ENCODE peak calls at places on chromosomes 12 and 14, in four cellular contexts. J is upper lobe of left lung, P is HCT116, O is GM12878. S is an unnamed sample.

GRCh38 chr12:30415777-30416176 is 279.9 kb downstream of the IPO8 start:
- ATAC-seq in J (no peak), P (no peak), O (no peak), S (no peak)

GRCh38 chr12:69524755-69525509 is 54.7 kb downstream of the FRS2 start:
- ATAC-seq in J (no peak), P (no peak), O (no peak), S (no peak)

GRCh38 chr14:95486875-95487668 is 29.4 kb downstream of the SYNE3 start:
- ATAC-seq in J (no peak), P (no peak), O (no peak), S (no peak)

GRCh38 chr12:40921563-40922163 is 229.4 kb downstream of the CNTN1 start:
- ATAC-seq in J (no peak), P (no peak), O (peak; percentile 49), S (no peak)

GRCh38 chr12:85711735-85712390 is 124.3 kb downstream of the RASSF9 start:
- ATAC-seq in J (peak; percentile 84), P (no peak), O (no peak), S (peak; percentile 95)

GRCh38 chr12:50458606-50459005 is 46.2 kb upstream of the DIP2B start:
- ATAC-seq in J (no peak), P (no peak), O (no peak), S (no peak)

GRCh38 chr12:11793896-11794295 is 144.4 kb downstream of the ETV6 start:
- ATAC-seq in J (no peak), P (no peak), O (no peak), S (peak; percentile 61)

GRCh38 chr14:21498540-21499526 is 12.3 kb downstream of the METTL3 start:
- ATAC-seq in J (peak; percentile 55), P (peak; percentile 80), O (peak; percentile 89), S (no peak)

GRCh38 chr12:108629824-108630476 is 3.7 kb downstream of the SELPLG start:
- ATAC-seq in J (peak; percentile 78), P (peak; percentile 13), O (no peak), S (peak; percentile 64)

GRCh38 chr12:131850856-131851559 is 22.8 kb downstream of the MMP17 start:
- ATAC-seq in J (no peak), P (peak; percentile 89), O (no peak), S (peak; percentile 63)

GRCh38 chr12:103697912-103698751 is 111.1 kb downstream of the STAB2 start:
- ATAC-seq in J (peak; percentile 59), P (no peak), O (no peak), S (no peak)

GRCh38 chr14:105447651-105448640 is 26.7 kb upstream of the CRIP2 start:
- ATAC-seq in J (peak; percentile 2), P (peak; percentile 29), O (no peak), S (peak; percentile 4)

GRCh38 chr12:14239350-14239934 is 126.0 kb upstream of the ATF7IP start:
- ATAC-seq in J (peak; percentile 86), P (peak; percentile 67), O (peak; percentile 90), S (no peak)
- TF ChIP-seq CTCF in J (no peak), P (no peak), O (peak; percentile 47), S (no peak)

DNA sequence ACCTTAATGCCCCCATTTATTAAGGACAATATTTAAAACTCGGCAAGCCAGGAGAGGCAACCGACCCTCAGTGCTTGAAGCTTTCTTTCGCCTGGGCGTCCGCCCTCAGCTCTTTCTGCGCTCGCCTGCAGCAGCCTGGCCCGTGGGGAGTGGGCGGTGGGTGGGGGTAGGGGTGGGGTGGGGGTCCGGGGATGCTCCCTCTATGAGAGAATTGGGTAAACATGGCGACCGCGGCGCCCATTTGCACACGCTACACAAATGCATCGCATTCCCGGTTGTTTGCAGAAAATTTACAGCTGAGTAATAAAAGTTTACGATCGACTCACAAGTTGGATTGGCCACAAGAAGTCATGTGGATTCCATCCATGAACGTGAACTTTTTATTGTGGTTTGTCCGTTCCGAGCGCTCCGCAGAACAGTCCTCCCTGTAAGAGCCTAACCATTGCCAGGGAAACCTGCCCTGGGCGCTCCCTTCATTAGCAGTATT is 7.7 kb downstream of the HOXC8 start:
- ATAC-seq in J (peak; percentile 26), P (peak; percentile 13), O (no peak), S (no peak)
- H3K4me3 ChIP-seq in J (no peak overlapping the region), P (peak overlapping the region; percentile 88), O (no peak overlapping the region), S (no peak overlapping the region)

DNA sequence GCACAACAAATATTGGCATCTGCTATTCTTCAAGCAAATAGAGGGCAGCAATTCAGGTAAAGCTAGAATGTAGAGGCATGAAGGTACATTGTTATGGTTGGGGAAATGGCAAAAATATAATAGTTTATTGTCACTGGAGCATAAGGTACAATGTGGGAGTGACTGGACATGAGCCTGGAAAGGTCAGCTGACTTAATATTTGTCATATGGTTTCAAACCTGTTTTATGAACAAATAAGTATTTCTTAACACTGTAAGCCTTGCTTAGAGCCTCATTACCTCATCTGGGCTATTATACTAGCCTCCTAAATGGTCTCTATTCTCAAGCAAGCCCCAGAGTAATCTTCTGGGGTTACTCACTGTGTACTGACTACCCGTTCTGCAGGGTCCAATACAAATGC is 33.7 kb downstream of the FAM177A1 start:
- ATAC-seq in J (peak; percentile 17), P (no peak), O (no peak), S (no peak)
- TF ChIP-seq POLR2AphosphoS5 in J (no peak), P (no peak), O (no peak), S (no peak)

GRCh38 chr14:43155924-43156323 is 1351.2 kb downstream of the FSCB start:
- ATAC-seq in J (no peak), P (no peak), O (no peak), S (no peak)
- TF ChIP-seq CTCF in J (no peak), P (no peak), O (no peak), S (no peak)

GRCh38 chr14:99273025-99273723 is 1.2 kb upstream of the BCL11B start:
- ATAC-seq in J (peak; percentile 16), P (no peak), O (no peak), S (no peak)

GRCh38 chr14:99274346-99275221 is 2.6 kb upstream of the BCL11B start:
- ATAC-seq in J (peak; percentile 71), P (peak; percentile 84), O (peak; percentile 65), S (peak; percentile 30)

GRCh38 chr14:99275222-99275584 is 3.2 kb upstream of the BCL11B start:
- ATAC-seq in J (no peak), P (no peak), O (no peak), S (no peak)

GRCh38 chr14:99272669-99273024 is 650 bp upstream of the BCL11B start:
- ATAC-seq in J (no peak), P (no peak), O (no peak), S (no peak)

DNA sequence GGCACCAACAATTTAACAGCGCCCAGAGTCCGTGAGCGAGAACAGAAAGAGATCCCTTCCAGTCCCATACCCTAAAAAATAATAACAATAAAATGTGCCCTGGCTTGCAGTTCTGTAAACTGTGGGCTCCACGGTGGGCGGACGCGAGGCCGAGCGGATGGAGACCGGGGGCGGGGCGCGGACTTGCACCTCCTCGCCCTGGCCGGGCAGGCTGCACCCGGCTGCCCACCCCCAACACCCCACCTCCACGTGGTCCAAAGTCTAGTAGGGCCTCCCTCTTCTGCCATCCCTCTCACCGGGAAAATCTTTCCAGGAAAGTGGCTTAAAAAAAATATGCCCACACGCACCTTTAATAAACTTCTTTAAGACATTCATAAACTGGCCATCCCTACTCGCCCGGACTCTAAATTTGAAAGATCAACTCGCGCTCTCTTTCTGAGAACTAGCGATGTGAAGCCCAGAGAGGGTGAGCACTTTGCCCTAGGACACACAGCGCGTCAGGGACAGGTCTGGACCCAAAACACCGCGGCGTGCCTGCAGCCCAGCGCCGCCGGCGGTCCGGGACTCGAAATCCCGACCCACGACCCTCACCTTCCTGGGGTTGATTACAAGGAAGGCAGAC is 1.8 kb upstream of the BCL11B start:
- ATAC-seq in J (no peak), P (no peak), O (no peak), S (no peak)
- H3K4me3 ChIP-seq in J (peak overlapping the region; percentile 36), P (peak overlapping the region; percentile 52), O (no peak overlapping the region), S (no peak overlapping the region)

DNA sequence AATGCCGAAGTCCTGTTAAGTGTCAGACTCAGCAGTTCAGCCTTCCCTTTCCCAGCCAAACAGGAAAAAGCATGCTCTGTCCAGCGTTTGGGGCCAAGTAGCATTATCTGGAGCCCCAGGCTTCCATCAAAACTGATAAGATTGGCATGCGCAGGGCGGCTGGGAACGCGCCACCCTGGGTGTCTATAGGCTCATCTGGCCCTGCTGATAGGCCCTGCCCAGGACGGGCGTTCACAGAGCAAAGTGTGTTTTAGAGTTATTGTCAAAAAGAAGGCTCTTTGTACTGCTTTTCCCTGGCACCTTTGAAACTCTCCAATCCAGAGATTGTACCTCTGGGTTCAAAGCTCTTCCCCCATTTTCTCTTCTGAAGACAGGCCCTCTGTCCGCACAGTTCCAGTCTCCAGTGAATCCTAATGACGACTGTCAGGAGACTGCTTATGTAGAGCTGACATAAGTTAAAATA is at the start of gene ART4:
- ATAC-seq in J (no peak), P (no peak), O (no peak), S (no peak)
- TF ChIP-seq POLR2AphosphoS5 in J (peak; percentile 33), P (no peak), O (no peak), S (no peak)

GRCh38 chr14:57533214-57533613 is 39.6 kb upstream of the CCDC198 start:
- ATAC-seq in J (no peak), P (peak; percentile 62), O (peak; percentile 86), S (no peak)
- TF ChIP-seq CTCF in J (no peak), P (peak; percentile 61), O (peak; percentile 43), S (peak; percentile 14)

DNA sequence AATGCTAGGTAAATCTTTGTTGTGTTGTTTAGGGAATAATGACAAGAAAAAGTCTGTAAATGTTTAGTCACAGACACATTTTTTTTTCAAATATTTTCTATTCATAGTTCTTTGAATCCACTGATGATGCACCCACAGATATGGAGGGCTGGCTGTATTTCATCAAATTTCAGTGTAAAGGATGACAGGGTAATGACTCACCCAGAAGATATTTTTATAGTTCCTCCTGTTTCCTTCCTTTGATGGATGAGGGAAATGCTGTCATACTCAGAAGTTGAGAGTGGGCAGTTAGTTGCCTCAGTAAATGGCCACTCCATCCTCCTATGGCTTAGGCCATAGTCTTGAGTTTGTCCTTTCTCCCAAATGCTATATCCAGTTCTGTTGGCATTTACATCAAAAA is 76.9 kb upstream of the REP15 start:
- ATAC-seq in J (peak; percentile 66), P (peak; percentile 66), O (no peak), S (peak; percentile 60)
- H3K4me3 ChIP-seq in J (no peak overlapping the region), P (peak overlapping the region; percentile 17), O (no peak overlapping the region), S (no peak overlapping the region)

S was measured in gastroesophageal sphincter.